ENCODE peak calls at places on chromosome 6, in six cellular contexts. I is left lung, B is HFF-Myc, K is GM12865, W is heart left ventricle, L is B cell. J is an unnamed sample.

GRCh38 chr6:46054531-46054930 is 38.9 kb upstream of the CLIC5 start:
- DNase-seq in I (no peak), B (no peak), K (no peak), W (no peak), L (no peak), J (no peak)

GRCh38 chr6:40900791-40901190 is 138.2 kb downstream of the UNC5CL start:
- DNase-seq in I (no peak), B (no peak), K (no peak), W (peak), L (no peak), J (no peak)

GRCh38 chr6:159595173-159595572 is 97.9 kb downstream of the SOD2 start:
- DNase-seq in I (no peak), B (no peak), K (no peak), W (no peak), L (no peak), J (no peak)

GRCh38 chr6:399785-400517 is 8.4 kb downstream of the IRF4 start:
- DNase-seq in I (no peak), B (no peak), K (peak), W (no peak), L (peak), J (peak)

GRCh38 chr6:151389640-151390275 is 1.6 kb downstream of the ZBTB2 start:
- DNase-seq in I (no peak), B (no peak), K (no peak), W (peak), L (no peak), J (no peak)

GRCh38 chr6:43984442-43985321 is 142.6 kb downstream of the MRPL14 start:
- DNase-seq in I (no peak), B (no peak), K (no peak), W (no peak), L (no peak), J (no peak)

GRCh38 chr6:157708933-157709332 is 114.1 kb upstream of the SNX9 start:
- DNase-seq in I (no peak), B (no peak), K (no peak), W (no peak), L (no peak), J (no peak)

GRCh38 chr6:117555882-117556498 is 46.3 kb downstream of the GOPC start:
- DNase-seq in I (no peak), B (no peak), K (peak), W (peak), L (no peak), J (no peak)

GRCh38 chr6:118892248-118893094 is 1.5 kb upstream of the ASF1A start:
- DNase-seq in I (no peak), B (no peak), K (no peak), W (no peak), L (no peak), J (no peak)

GRCh38 chr6:21111399-21111725 is 482.2 kb upstream of the SOX4 start:
- DNase-seq in I (no peak), B (no peak), K (no peak), W (no peak), L (no peak), J (no peak)

DNA sequence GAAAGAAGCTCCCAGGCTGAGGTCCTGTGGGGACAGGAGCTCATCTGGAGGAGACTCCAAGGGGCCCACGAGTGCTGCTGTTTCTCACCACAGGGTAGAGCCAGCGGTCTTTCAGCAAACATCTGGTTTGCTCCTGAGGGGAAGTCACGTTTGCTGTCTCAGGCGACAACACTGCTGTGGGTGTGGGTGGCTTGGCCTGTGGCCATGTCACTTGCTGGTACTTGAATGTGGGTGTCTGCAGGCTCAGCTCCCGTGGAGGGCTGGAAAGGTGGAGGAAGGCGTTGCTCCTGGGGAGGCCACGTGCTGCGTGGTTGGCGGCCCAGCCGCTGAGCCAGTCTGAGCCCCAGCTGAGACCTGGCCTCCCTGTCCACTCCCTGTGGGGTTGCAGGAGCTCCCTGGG is 52.8 kb upstream of the MPC1 start:
- DNase-seq in I (no peak), B (no peak), K (no peak), W (no peak), L (no peak), J (no peak)
- TF ChIP-seq CTCF in I (no peak), B (peak), K (no peak), W (no peak), L (no peak), J (no peak)

GRCh38 chr6:42904467-42904866 is 11.4 kb upstream of the PTCRA start:
- DNase-seq in I (no peak), B (no peak), K (no peak), W (no peak), L (no peak), J (no peak)

GRCh38 chr6:42901538-42901957 is 14.3 kb upstream of the PTCRA start:
- DNase-seq in I (no peak), B (peak), K (peak), W (peak), L (peak), J (peak)

GRCh38 chr6:42899871-42900270 is 16.0 kb upstream of the PTCRA start:
- DNase-seq in I (no peak), B (no peak), K (no peak), W (no peak), L (no peak), J (no peak)

GRCh38 chr6:42896178-42896719 is 16.8 kb downstream of the RPL7L1 start:
- DNase-seq in I (no peak), B (no peak), K (no peak), W (no peak), L (no peak), J (no peak)

GRCh38 chr6:42898891-42899361 is 16.9 kb upstream of the PTCRA start:
- DNase-seq in I (no peak), B (no peak), K (peak), W (peak), L (no peak), J (peak)
- TF ChIP-seq CTCF in I (peak), B (peak), K (peak), W (peak), L (peak), J (peak)

GRCh38 chr6:87393026-87393622 is 14.6 kb upstream of the CFAP206 start:
- DNase-seq in I (no peak), B (peak), K (peak), W (peak), L (peak), J (peak)

GRCh38 chr6:87396595-87397392 is 11.0 kb upstream of the CFAP206 start:
- DNase-seq in I (no peak), B (no peak), K (peak), W (no peak), L (peak), J (peak)

DNA sequence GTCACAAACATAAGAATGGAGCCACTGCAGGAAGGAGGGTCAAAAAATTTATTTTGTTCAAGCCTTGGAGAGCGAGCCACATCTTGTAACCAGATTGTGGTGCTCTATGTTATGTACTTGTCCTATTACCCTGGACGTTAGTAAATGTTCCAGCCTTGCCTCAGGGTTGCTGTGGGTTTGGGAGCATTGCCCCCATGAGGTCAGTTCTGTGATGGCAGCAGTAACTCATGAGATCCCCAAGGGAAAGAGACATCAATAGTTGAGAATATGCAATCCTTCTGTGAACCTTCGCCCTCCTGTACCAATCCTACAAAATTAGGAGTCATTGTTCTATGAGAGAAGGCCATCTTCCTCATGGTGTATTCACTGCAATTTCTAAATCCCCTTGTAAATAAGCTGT is 16.4 kb upstream of the CFAP206 start:
- DNase-seq in I (no peak), B (no peak), K (peak), W (no peak), L (no peak), J (peak)
- TF ChIP-seq CTCF in I (no peak), B (peak), K (peak), W (no peak), L (no peak), J (peak)

GRCh38 chr6:111779031-111779430 is 94.2 kb downstream of the FYN start:
- DNase-seq in I (no peak), B (no peak), K (no peak), W (no peak), L (no peak), J (no peak)

GRCh38 chr6:111779660-111780059 is 93.6 kb downstream of the FYN start:
- DNase-seq in I (no peak), B (no peak), K (no peak), W (no peak), L (no peak), J (no peak)

GRCh38 chr6:111775145-111775936 is 97.9 kb downstream of the FYN start:
- DNase-seq in I (no peak), B (no peak), K (no peak), W (no peak), L (no peak), J (no peak)

GRCh38 chr6:111776236-111777189 is 96.7 kb downstream of the FYN start:
- DNase-seq in I (no peak), B (no peak), K (peak), W (no peak), L (no peak), J (no peak)

DNA sequence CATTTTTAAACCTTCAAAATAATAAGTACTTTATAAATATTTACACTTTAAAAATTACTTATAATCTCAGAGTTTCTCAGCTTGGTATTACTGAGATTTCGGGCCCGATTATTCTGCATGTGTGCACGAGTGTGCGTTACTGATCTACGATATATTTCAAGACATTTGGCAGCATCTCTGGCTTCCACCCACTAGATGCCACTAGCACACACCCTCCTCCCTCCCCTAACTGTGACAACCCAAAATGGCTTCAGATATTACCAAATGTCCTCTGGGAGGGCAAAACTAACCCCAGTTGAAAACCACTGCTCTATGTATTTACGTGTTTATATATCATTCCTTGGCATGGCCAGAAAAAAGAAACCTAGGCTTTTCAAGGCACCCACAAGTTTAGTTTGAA is 95.9 kb downstream of the FYN start:
- DNase-seq in I (no peak), B (no peak), K (peak), W (no peak), L (no peak), J (no peak)
- TF ChIP-seq CTCF in I (no peak), B (no peak), K (no peak), W (no peak), L (no peak), J (no peak)